ENCODE peak calls at places on chromosome 11, in eight cellular contexts. A is effector memory CD8-positive, alpha-beta T cell; F is activated CD8-positive, alpha-beta memory T cell treated with anti-CD3 and anti-CD28 coated beads for 24 hours; Q is stimulated activated CD8-positive, alpha-beta memory T cell treated with anti-CD3 and anti-CD28 coated beads, Interleukin-15, amount 100 ng/mL, for 1 hour; Y is PC-3; E is HEK293T; I is HFF-Myc; L is PC-9. G is an unnamed sample.

GRCh38 chr11:9330387-9331384 is 16.3 kb upstream of the TMEM41B start:
- DNase-seq in A (no peak), F (no peak), Q (no peak), Y (peak), E (no peak), I (peak), L (peak), G (no peak)

GRCh38 chr11:2533642-2534115 is 88.9 kb downstream of the KCNQ1 start:
- DNase-seq in A (peak), F (peak), Q (no peak), Y (peak), E (peak), I (peak), L (peak), G (no peak)

GRCh38 chr11:47566166-47566546 is 757 bp downstream of the PTPMT1 start:
- DNase-seq in A (no peak), F (no peak), Q (no peak), Y (peak), E (no peak), I (no peak), L (peak), G (no peak)

GRCh38 chr11:68677432-68677831 is 6.9 kb upstream of the GAL start:
- DNase-seq in A (no peak), F (no peak), Q (no peak), Y (peak), E (no peak), I (peak), L (peak), G (no peak)

GRCh38 chr11:111911563-111912401 is at the start of gene CRYAB:
- DNase-seq in A (no peak), F (no peak), Q (no peak), Y (peak), E (no peak), I (peak), L (peak), G (peak)

GRCh38 chr11:118898400-118899295 is 15.0 kb downstream of the CXCR5 start:
- DNase-seq in A (no peak), F (no peak), Q (no peak), Y (no peak), E (no peak), I (no peak), L (no peak), G (no peak)

GRCh38 chr11:80034801-80035200 is 594.0 kb upstream of the TENM4 start:
- DNase-seq in A (no peak), F (no peak), Q (no peak), Y (peak), E (no peak), I (no peak), L (no peak), G (no peak)

GRCh38 chr11:64970731-64971151 is 1.2 kb downstream of the MAJIN start:
- DNase-seq in A (no peak), F (peak), Q (no peak), Y (peak), E (no peak), I (no peak), L (peak), G (no peak)

GRCh38 chr11:2730323-2731284 is 30.8 kb upstream of the KCNQ1OT1 start:
- DNase-seq in A (no peak), F (no peak), Q (no peak), Y (no peak), E (no peak), I (no peak), L (no peak), G (no peak)

GRCh38 chr11:65308281-65308891 is 6.3 kb upstream of the CDC42EP2 start:
- DNase-seq in A (no peak), F (no peak), Q (no peak), Y (no peak), E (no peak), I (no peak), L (peak), G (no peak)

GRCh38 chr11:35664977-35665441 is 2.4 kb downstream of the TRIM44 start:
- DNase-seq in A (no peak), F (no peak), Q (no peak), Y (peak), E (no peak), I (no peak), L (no peak), G (no peak)

GRCh38 chr11:113506893-113507292 is 31.7 kb upstream of the DRD2 start:
- DNase-seq in A (no peak), F (no peak), Q (no peak), Y (no peak), E (no peak), I (no peak), L (no peak), G (peak)

GRCh38 chr11:130477646-130478203 is 29.3 kb downstream of the ADAMTS15 start:
- DNase-seq in A (no peak), F (no peak), Q (no peak), Y (no peak), E (no peak), I (no peak), L (no peak), G (no peak)

GRCh38 chr11:117841582-117842031 is 17.1 kb upstream of the FXYD2 start:
- DNase-seq in A (no peak), F (peak), Q (no peak), Y (no peak), E (no peak), I (no peak), L (no peak), G (peak)

GRCh38 chr11:44285756-44286155 is 24.2 kb downstream of the ALX4 start:
- DNase-seq in A (no peak), F (no peak), Q (no peak), Y (no peak), E (no peak), I (no peak), L (no peak), G (no peak)

GRCh38 chr11:84056696-84057095 is 770.5 kb upstream of the CCDC90B start:
- DNase-seq in A (no peak), F (no peak), Q (no peak), Y (peak), E (no peak), I (no peak), L (no peak), G (no peak)

GRCh38 chr11:1351278-1351937 is 38.3 kb upstream of the BRSK2 start:
- DNase-seq in A (no peak), F (no peak), Q (no peak), Y (peak), E (peak), I (no peak), L (no peak), G (no peak)

GRCh38 chr11:57641426-57641825 is 8.3 kb downstream of the YPEL4 start:
- DNase-seq in A (no peak), F (no peak), Q (no peak), Y (peak), E (peak), I (no peak), L (no peak), G (no peak)

G was measured in coronary artery.